ENCODE peak calls at places on chromosomes 12 and 14, in five cellular contexts. P is uterus, W is H1, M is breast epithelium, O is MG63. S is an unnamed sample.

GRCh38 chr12:14482886-14483285 is 84.8 kb downstream of the PLBD1 start:
- DNase-seq in O (no peak), M (no peak), P (no peak), W (no peak), S (no peak)

GRCh38 chr14:80003138-80003537 is 208.2 kb downstream of the DIO2 start:
- DNase-seq in O (no peak), W (no peak), P (no peak), M (no peak), S (no peak)

GRCh38 chr12:76713130-76713529 is 50.8 kb upstream of the ZDHHC17 start:
- DNase-seq in W (no peak), M (no peak), O (no peak), P (no peak), S (no peak)

GRCh38 chr12:40152783-40153383 is 47.0 kb upstream of the SLC2A13 start:
- DNase-seq in P (peak; percentile 30), M (no peak), O (peak; percentile 17), W (no peak), S (peak; percentile 10)

GRCh38 chr14:75822522-75823288 is 159.1 kb downstream of the TGFB3 start:
- DNase-seq in M (no peak), W (no peak), P (no peak), O (no peak), S (no peak)

GRCh38 chr12:39772708-39773665 is 153.4 kb upstream of the ABCD2 start:
- DNase-seq in W (no peak), M (no peak), P (no peak), O (no peak), S (no peak)

GRCh38 chr12:19223018-19223417 is 93.5 kb downstream of the PLEKHA5 start:
- DNase-seq in O (no peak), M (no peak), P (no peak), W (no peak), S (no peak)

GRCh38 chr14:60002819-60003492 is 83.0 kb downstream of the LRRC9 start:
- DNase-seq in P (peak; percentile 23), O (no peak), W (no peak), M (no peak), S (no peak)

GRCh38 chr12:54404061-54405004 is 14.7 kb downstream of the ITGA5 start:
- DNase-seq in W (peak; percentile 69), P (peak; percentile 53), M (no peak), O (no peak), S (peak; percentile 45)

GRCh38 chr12:49673446-49674317 is 33.5 kb downstream of the FMNL3 start:
- DNase-seq in W (no peak), P (peak; percentile 93), M (peak; percentile 93), O (peak; percentile 98), S (no peak)

GRCh38 chr14:93207468-93208308 is 632 bp downstream of the UBR7 start:
- DNase-seq in O (peak; percentile 52), M (no peak), P (peak; percentile 44), W (no peak), S (no peak)

GRCh38 chr14:60091550-60092511 is at the start of gene PCNX4:
- DNase-seq in M (peak; percentile 96), P (peak; percentile 96), O (peak; percentile 94), W (peak; percentile 93), S (peak; percentile 89)

GRCh38 chr12:68317047-68317667 is 15.0 kb downstream of the MDM1 start:
- DNase-seq in P (peak; percentile 20), W (no peak), M (no peak), O (no peak), S (no peak)

GRCh38 chr14:105023144-105023543 is 2.3 kb upstream of the CDCA4 start:
- DNase-seq in M (no peak), P (no peak), O (peak; percentile 19), W (no peak), S (no peak)

GRCh38 chr12:6943719-6944380 is at the start of the genes C12orf57 and RNU7-1:
- DNase-seq in W (no peak), O (peak; percentile 84), P (peak; percentile 79), M (peak; percentile 84), S (peak; percentile 65)

GRCh38 chr14:95774265-95775160 is 60.6 kb upstream of the TCL1A start:
- DNase-seq in M (peak; percentile 25), W (no peak), P (peak; percentile 18), O (no peak), S (peak; percentile 15)

GRCh38 chr14:91221270-91221669 is 23.2 kb downstream of the GPR68 start:
- DNase-seq in P (no peak), M (no peak), W (no peak), O (no peak), S (no peak)

GRCh38 chr12:988616-989015 is 2.4 kb upstream of the ERC1 start:
- DNase-seq in W (no peak), P (no peak), M (no peak), O (no peak), S (no peak)

GRCh38 chr12:96436366-96437295 is 36.4 kb upstream of the CDK17 start:
- DNase-seq in W (no peak), M (no peak), O (peak; percentile 72), P (no peak), S (no peak)

GRCh38 chr12:104909761-104910160 is 48.3 kb downstream of the SLC41A2 start:
- DNase-seq in M (no peak), O (no peak), W (no peak), P (no peak), S (no peak)

GRCh38 chr14:91374897-91375747 is 42.5 kb downstream of the CCDC88C start:
- DNase-seq in W (no peak), M (no peak), O (no peak), P (no peak), S (no peak)

GRCh38 chr12:87981495-87981894 is 47.7 kb downstream of the C12orf50 start:
- DNase-seq in M (no peak), P (no peak), W (no peak), O (no peak), S (no peak)

GRCh38 chr12:12733118-12733517 is 15.9 kb downstream of the CDKN1B start:
- DNase-seq in O (no peak), P (no peak), M (no peak), W (no peak), S (no peak)

DNA sequence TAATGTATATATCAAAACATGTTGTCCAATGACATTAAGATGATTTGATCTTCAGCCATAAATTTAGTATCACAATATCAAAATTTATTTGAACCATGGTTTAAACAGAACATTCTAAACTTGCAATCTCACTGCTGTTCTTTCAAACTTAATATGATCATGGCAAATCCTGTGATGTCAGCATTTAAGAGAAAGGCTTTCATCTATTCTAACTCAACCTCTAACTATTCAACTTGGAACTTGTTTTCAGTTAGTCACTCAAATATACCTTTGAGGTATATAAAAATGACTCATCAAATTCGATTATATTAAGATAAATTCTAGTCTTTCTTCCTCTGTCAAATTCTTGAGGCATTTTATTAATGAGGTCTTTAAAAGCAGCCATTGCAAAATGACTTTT is 747.0 kb upstream of the FLRT2 start:
- DNase-seq in W (no peak), O (no peak), M (no peak), P (no peak), S (no peak)
- H3K9me3 ChIP-seq in W (no peaks in the 10 kb centered on the region), O (no peaks in the 10 kb centered on the region), M (no peaks in the 10 kb centered on the region), P (no peaks in the 10 kb centered on the region), S (no peaks in the 10 kb centered on the region)

GRCh38 chr12:132320767-132321211 is 8.6 kb downstream of the GALNT9 start:
- DNase-seq in P (no peak), M (no peak), W (no peak), O (no peak), S (no peak)

GRCh38 chr12:132318618-132319033 is 10.8 kb downstream of the GALNT9 start:
- DNase-seq in P (no peak), W (no peak), M (no peak), O (no peak), S (no peak)

GRCh38 chr12:132321321-132322118 is 7.9 kb downstream of the GALNT9 start:
- DNase-seq in O (no peak), M (no peak), W (no peak), P (no peak), S (no peak)

GRCh38 chr12:132319359-132319950 is 9.9 kb downstream of the GALNT9 start:
- DNase-seq in O (no peak), W (no peak), P (no peak), M (no peak), S (peak; percentile 2)

DNA sequence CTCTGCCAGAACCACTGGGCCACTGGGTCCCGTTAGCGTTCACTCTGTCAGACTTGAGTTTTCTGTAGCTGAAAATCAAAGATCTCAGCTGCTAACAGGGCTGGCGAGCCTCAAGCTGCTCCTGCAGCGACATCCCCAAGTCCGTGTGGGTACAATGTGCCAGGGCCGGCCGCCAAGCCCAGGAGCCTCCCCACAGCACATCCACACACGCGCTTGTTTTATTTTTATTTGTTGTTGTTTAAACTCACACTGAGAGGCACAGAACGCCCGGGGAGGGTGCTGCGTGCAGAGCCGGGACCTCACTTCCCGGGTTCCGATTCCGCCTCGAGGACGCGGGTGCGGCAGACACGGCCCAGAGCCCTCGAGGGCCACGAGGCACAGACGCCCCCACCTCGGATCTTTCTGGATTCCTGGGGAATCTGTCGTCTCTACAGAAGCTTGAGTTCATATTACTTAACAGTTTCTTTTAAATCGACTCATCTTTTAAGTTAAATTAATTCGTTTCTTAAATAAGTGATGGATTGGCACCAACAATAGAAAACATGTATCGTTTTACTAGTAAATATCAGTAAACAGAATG is 9.3 kb downstream of the GALNT9 start:
- DNase-seq in O (no peak), M (no peak), W (no peak), P (no peak), S (no peak)
- H3K9me3 ChIP-seq in O (no peaks in the 10 kb centered on the region), M (no peaks in the 10 kb centered on the region), W (no peaks in the 10 kb centered on the region), P (no peaks in the 10 kb centered on the region), S (no peaks in the 10 kb centered on the region)

DNA sequence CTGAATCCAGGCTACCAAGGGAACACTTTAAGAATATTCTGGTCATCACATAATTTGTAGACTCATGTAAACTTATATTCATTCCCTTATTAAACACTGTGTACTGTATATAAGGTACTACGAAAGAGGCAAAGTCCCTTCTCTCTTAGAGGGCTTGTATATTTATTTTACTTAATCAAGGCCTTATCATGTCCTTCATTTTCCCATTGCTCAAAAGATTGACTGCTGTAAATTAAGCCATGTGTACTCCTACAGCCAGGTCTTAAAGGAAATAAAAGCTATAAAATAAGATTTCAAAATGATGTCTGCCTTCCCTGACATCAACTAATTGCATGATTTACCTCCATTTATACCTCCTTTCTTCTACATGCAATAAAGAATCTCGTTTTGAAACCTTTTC is 5.0 kb downstream of the DENND5B start:
- DNase-seq in M (no peak), O (no peak), P (no peak), W (no peak), S (no peak)
- H3K9me3 ChIP-seq in M (no peaks in the 10 kb centered on the region), O (no peaks in the 10 kb centered on the region), P (no peaks in the 10 kb centered on the region), W (no peaks in the 10 kb centered on the region), S (no peaks in the 10 kb centered on the region)

DNA sequence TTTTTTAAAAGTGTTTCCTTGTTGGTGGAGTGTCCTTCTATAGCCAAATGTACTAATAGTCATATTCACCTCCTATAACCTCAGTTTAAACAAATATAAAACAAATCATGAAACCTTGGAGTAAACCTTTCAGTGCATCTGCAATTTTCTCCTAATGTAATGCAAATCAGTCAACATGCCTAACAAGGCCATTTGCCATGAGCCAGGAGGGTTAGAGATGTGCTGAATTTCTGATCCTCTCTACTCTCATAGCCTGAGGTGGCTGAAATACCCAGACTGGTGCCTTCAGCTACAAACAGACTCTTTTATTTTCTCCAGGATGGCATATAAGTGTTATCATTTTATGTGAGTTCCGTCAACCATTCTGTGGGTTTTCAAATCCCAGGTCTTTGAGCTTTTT is 908.1 kb downstream of the GALC start:
- DNase-seq in P (no peak), M (no peak), O (no peak), W (no peak), S (no peak)
- H3K9me3 ChIP-seq in P (no peaks in the 10 kb centered on the region), M (no peaks in the 10 kb centered on the region), O (no peaks in the 10 kb centered on the region), W (no peaks in the 10 kb centered on the region), S (no peaks in the 10 kb centered on the region)